ENCODE peak calls at places on chromosomes 16 and 17, in eight cellular contexts. Q is left colon; X is activated naive CD4-positive, alpha-beta T cell treated with Interleukin-2 at 50 U/mL for 16 hours; Z is lung microvascular endothelial cell; H is stimulated activated CD4-positive, alpha-beta T cell treated with anti-CD3 and anti-CD28 coated beads, Interleukin-1b, Interleukin-23, amount 100 ng/mL, for 24 hours; O is effector memory CD8-positive, alpha-beta T cell; F is NCI-H1105 treated with DMSO at 0.1 percent for 48 hours; Y is stromal cell of bone marrow. M is an unnamed sample.

GRCh38 chr17:72338847-72339790 is 218.3 kb downstream of the SOX9 start:
- DNase-seq in F (no peak), Y (peak; percentile 80), Q (no peak), X (no peak), Z (peak; percentile 70), O (no peak), H (no peak), M (no peak)

GRCh38 chr16:30602595-30603277 is 7.5 kb downstream of the ZNF689 start:
- DNase-seq in Y (peak; percentile 13), F (no peak), O (no peak), Z (no peak), H (no peak), Q (no peak), X (no peak), M (no peak)

GRCh38 chr16:64445649-64446048 is 676.2 kb downstream of the CDH11 start:
- DNase-seq in F (no peak), O (no peak), H (no peak), Q (no peak), Z (no peak), X (no peak), Y (no peak), M (no peak)

GRCh38 chr17:73066148-73066884 is 26.2 kb downstream of the SLC39A11 start:
- DNase-seq in X (no peak), Z (no peak), Y (no peak), Q (no peak), O (no peak), H (no peak), F (no peak), M (no peak)

GRCh38 chr16:77223184-77223583 is 24.0 kb downstream of the SYCE1L start:
- DNase-seq in Y (no peak), H (no peak), Q (no peak), Z (no peak), X (no peak), O (no peak), F (no peak), M (peak; percentile 14)

GRCh38 chr16:65534121-65534528 is 412.3 kb upstream of the CDH11 start:
- DNase-seq in O (no peak), X (no peak), Q (no peak), F (no peak), Z (no peak), H (no peak), Y (no peak), M (no peak)

GRCh38 chr16:56451753-56452689 is 667 bp downstream of the OGFOD1 start:
- DNase-seq in Y (no peak), O (no peak), H (no peak), F (peak; percentile 41), X (peak; percentile 10), Z (peak; percentile 63), Q (peak; percentile 43), M (peak; percentile 66)

GRCh38 chr17:29549169-29549935 is 17.5 kb downstream of the ABHD15 start:
- DNase-seq in F (peak; percentile 16), O (no peak), H (no peak), X (no peak), Z (no peak), Q (no peak), Y (peak; percentile 13), M (no peak)

GRCh38 chr16:19168173-19169080 is at the start of gene SYT17:
- DNase-seq in H (no peak), Z (peak; percentile 32), O (no peak), Q (peak; percentile 60), Y (no peak), X (no peak), F (peak; percentile 69), M (peak; percentile 35)

GRCh38 chr16:87056083-87056482 is 261.1 kb downstream of the C16orf95 start:
- DNase-seq in Q (no peak), X (no peak), O (no peak), Z (peak; percentile 52), F (no peak), Y (no peak), H (no peak), M (no peak)

M was measured in NCI-H2171 treated with DMSO at 0.1 percent for 48 hours.